ENCODE peak calls at places on chromosome 6, in seven cellular contexts. Q is mesenchymal stem cell, S is Panc1, N is GM23248, J is hepatocyte, H is keratinocyte, M is neural progenitor cell. A is an unnamed sample.
A peak's percentile ranks its signal among the peaks of the same experiment; 100 is the strongest.

GRCh38 chr6:119147101-119148053 is 68.9 kb upstream of the FAM184A start:
- DNase-seq in Q (peak; percentile 98), N (peak; percentile 97), J (peak; percentile 86), S (peak; percentile 94), H (peak; percentile 93), M (no peak), A (peak; percentile 92)

GRCh38 chr6:136717297-136717990 is 74.8 kb downstream of the MAP3K5 start:
- DNase-seq in S (no peak), Q (no peak), M (no peak), J (no peak), H (no peak), N (peak; percentile 15), A (no peak)

GRCh38 chr6:45426251-45426650 is 48.5 kb upstream of the SUPT3H start:
- DNase-seq in J (no peak), H (no peak), S (no peak), Q (no peak), N (no peak), M (no peak), A (no peak)

GRCh38 chr6:51019785-51020184 is 201.1 kb downstream of the TFAP2B start:
- DNase-seq in J (no peak), M (no peak), Q (no peak), H (no peak), S (no peak), N (no peak), A (no peak)

GRCh38 chr6:170454512-170455285 is 98.4 kb downstream of the PSMB1 start:
- DNase-seq in H (no peak), M (no peak), S (no peak), N (no peak), J (no peak), Q (no peak), A (no peak)

GRCh38 chr6:113669641-113670040 is 187.5 kb upstream of the MARCKS start:
- DNase-seq in M (no peak), N (no peak), S (no peak), H (no peak), J (no peak), Q (no peak), A (no peak)

GRCh38 chr6:137894779-137895385 is 27.8 kb downstream of the TNFAIP3 start:
- DNase-seq in S (no peak), Q (peak; percentile 56), N (peak; percentile 86), M (no peak), J (no peak), H (no peak), A (no peak)

GRCh38 chr6:118468682-118469465 is 79.2 kb upstream of the PLN start:
- DNase-seq in H (no peak), N (peak; percentile 15), M (no peak), S (peak; percentile 64), J (peak; percentile 47), Q (peak; percentile 29), A (no peak)

GRCh38 chr6:41527721-41528408 is 18.3 kb upstream of the FOXP4 start:
- DNase-seq in Q (no peak), S (no peak), N (peak; percentile 11), M (peak; percentile 65), H (no peak), J (peak; percentile 63), A (no peak)

GRCh38 chr6:110625883-110626282 is 149.5 kb upstream of the SLC22A16 start:
- DNase-seq in H (no peak), N (peak; percentile 44), Q (peak; percentile 6), M (no peak), J (no peak), S (no peak), A (no peak)

GRCh38 chr6:97865612-97866011 is 582.6 kb upstream of the MMS22L start:
- DNase-seq in N (no peak), Q (no peak), J (no peak), H (no peak), M (no peak), S (no peak), A (no peak)

GRCh38 chr6:84645563-84646266 is 118.7 kb downstream of the TBX18 start:
- DNase-seq in H (no peak), Q (peak; percentile 70), S (no peak), M (no peak), J (no peak), N (peak; percentile 87), A (no peak)

GRCh38 chr6:166515072-166515810 is 71.2 kb downstream of the RAMACL start:
- DNase-seq in N (peak; percentile 97), J (peak; percentile 44), Q (peak; percentile 89), S (peak; percentile 43), H (peak; percentile 56), M (no peak), A (peak; percentile 61)

DNA sequence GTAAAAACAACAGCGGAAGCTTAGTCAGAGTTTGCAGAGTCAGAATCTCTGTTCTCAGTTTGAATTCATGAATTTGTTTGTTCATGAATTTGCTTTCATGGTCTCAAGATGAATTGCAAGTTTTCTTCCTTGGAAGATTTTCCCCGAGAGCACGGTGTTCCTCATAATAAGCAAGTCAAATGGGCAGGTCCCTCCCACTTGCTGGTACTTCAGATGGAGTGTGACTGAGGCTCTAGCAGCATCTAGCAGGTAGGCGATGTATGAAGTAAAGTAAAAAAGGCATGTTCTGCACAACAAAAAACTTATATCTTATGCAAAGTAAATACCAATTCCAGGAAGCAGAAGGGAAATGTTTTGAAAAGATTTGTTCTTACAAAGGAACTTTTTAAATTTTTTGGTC is 15.5 kb upstream of the MLIP start:
- DNase-seq in N (no peak), Q (no peak), M (no peak), S (no peak), J (no peak), H (no peak), A (no peak)
- H3K27ac ChIP-seq in N (no peak overlapping the region), Q (no peak overlapping the region), M (no peak overlapping the region), S (no peak overlapping the region), J (no peak overlapping the region), H (no peak overlapping the region), A (no peak overlapping the region)

DNA sequence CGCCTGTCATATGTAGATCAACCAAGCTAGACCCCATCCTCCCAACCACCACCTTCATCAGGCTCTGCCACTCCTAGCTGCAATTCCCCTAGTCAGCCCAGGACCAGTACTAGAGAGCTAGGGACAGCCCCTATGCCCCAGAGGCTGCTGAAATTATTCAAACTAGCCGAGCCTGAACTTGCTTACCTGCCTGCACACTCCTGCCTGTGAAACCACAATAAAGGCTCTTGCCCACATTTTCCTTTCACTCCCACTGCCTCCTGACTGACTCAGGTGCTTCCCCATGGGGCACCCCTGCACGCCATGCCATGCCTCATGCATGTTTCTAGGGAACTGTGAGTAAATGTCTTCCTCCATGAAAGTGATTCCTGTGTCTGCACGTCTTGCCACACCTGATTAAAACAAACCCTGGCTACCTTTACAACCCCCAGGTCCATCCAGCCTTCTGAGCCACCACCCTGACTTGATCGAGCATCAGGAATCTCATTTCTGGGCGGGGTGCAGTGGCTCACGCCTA is 66.5 kb upstream of the IER3 start:
- DNase-seq in M (no peak), N (no peak), H (peak; percentile 99), J (peak; percentile 51), S (no peak), Q (no peak), A (no peak)
- H3K27ac ChIP-seq in M (no peak overlapping the region), N (no peak overlapping the region), H (peak overlapping the region; percentile 92), J (peak overlapping the region; percentile 52), S (peak overlapping the region; percentile 1), Q (no peak overlapping the region), A (no peak overlapping the region)

GRCh38 chr6:44201638-44202303 is 15.0 kb upstream of the MYMX start:
- DNase-seq in H (no peak), J (no peak), N (no peak), S (no peak), M (no peak), Q (no peak), A (no peak)
- H3K27ac ChIP-seq in H (peak overlapping the region; percentile 65), J (peak overlapping the region; percentile 58), N (no peak overlapping the region), S (no peak overlapping the region), M (no peak overlapping the region), Q (no peak overlapping the region), A (no peak overlapping the region)

GRCh38 chr6:44264154-44265002 is 973 bp downstream of the NFKBIE start:
- DNase-seq in S (no peak), H (no peak), Q (peak; percentile 77), J (no peak), N (peak; percentile 51), M (no peak), A (no peak)

GRCh38 chr6:44260451-44261297 is 3.3 kb upstream of the SLC35B2 start:
- DNase-seq in H (no peak), M (no peak), N (no peak), S (no peak), J (no peak), Q (no peak), A (no peak)

GRCh38 chr6:44263357-44264100 is 1.8 kb downstream of the NFKBIE start:
- DNase-seq in Q (peak; percentile 77), J (peak; percentile 69), S (no peak), M (no peak), H (no peak), N (no peak), A (no peak)

GRCh38 chr6:44261581-44261980 is 3.8 kb downstream of the NFKBIE start:
- DNase-seq in S (no peak), J (no peak), Q (no peak), N (no peak), H (no peak), M (no peak), A (no peak)

DNA sequence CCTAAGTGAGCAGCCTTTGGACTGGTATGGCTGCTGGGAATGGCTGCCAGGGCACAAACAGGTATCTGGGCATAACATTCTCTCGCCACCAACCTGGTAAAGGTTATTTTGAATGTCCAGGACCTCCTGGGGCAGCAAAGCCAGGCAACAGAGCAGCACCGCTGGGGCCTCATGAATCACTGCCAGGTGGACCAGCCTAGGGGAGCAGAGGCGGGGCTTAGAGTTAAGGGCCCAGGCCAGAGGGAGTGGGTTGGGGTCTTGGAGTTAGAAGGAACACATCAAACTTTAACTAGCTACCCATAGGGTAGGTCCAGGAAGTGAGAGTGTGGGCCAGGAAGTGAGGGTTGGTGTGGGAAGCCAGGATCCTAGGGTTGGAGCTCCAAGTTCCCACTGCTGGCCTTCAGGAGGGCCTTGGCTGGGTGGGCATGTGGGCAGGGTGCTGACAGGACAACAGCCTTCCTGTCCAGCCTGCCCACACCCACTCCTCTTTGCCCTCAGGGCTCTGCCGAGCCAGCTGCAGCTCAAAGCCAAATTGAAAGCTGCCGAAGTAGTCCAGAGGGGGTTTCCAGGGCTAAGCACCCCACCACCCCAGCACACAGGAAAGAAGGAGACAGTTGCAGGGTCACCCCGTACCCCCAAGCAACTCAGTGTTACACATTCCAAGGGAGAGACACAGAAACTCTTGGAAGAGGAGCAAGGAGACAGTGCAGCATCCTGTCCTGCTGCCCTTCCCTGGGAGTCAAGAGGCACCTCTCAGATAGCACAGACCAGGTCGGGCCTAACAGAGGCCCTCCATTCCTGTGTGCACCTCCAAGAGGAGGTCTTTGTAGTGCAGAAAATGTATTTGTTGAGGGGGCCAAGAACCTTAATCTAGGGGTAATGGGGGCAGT is 2.6 kb downstream of the NFKBIE start:
- DNase-seq in M (no peak), Q (no peak), J (no peak), H (no peak), S (no peak), N (no peak), A (no peak)
- H3K27ac ChIP-seq in M (no peak overlapping the region), Q (peak overlapping the region; percentile 25), J (peak overlapping the region; percentile 34), H (peak overlapping the region; percentile 19), S (peak overlapping the region; percentile 73), N (no peak overlapping the region), A (peak overlapping the region; percentile 39)

DNA sequence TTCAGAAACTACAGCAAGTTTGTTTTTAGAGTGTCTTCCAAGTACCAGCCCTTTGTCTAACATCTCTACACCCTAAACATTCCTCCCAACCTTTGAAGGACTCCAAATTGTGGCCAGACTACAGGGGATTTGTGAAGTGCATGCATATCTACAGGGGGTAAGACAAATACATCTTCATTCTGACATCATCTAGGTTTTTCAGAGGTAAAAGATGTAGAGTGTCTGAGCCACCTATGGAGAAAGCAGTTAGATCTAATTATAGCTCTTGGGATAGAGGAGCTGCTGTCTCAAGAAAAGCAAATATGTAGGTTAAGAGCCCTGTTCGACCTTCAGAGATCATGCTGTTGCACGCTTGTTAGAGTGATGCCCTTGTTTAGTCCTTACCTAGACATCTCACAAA is 617.7 kb upstream of the AGPAT4 start:
- DNase-seq in H (no peak), M (no peak), N (no peak), J (no peak), Q (no peak), S (no peak), A (no peak)
- H3K27ac ChIP-seq in H (no peak overlapping the region), M (no peak overlapping the region), N (no peak overlapping the region), J (no peak overlapping the region), Q (no peak overlapping the region), S (no peak overlapping the region), A (no peak overlapping the region)

A was measured in AG04450.